ENCODE peak calls at places on chromosomes 13 and 19, in four cellular contexts. One of them, this sample, is unnamed.

GRCh38 chr19:14167594-14168138 is 31.3 kb upstream of the ASF1B start:
- DNase-seq in H1: no peak
- DNase-seq in H9: no peak
- DNase-seq in IMR-90: no peak
- DNase-seq in this sample: no peak

GRCh38 chr13:96089749-96090239 is at the start of gene HS6ST3:
- DNase-seq in H1: peak
- DNase-seq in H9: peak
- DNase-seq in IMR-90: no peak
- DNase-seq in this sample: peak

GRCh38 chr19:23547156-23547555 is 139.9 kb downstream of the ZNF675 start:
- DNase-seq in H1: no peak
- DNase-seq in H9: no peak
- DNase-seq in IMR-90: no peak
- DNase-seq in this sample: no peak

GRCh38 chr13:41107104-41107571 is 25.5 kb downstream of the KBTBD6 start:
- DNase-seq in H1: no peak
- DNase-seq in H9: peak
- DNase-seq in IMR-90: no peak
- DNase-seq in this sample: no peak

GRCh38 chr13:73341748-73342147 is 282.9 kb downstream of the KLF5 start:
- DNase-seq in H1: no peak
- DNase-seq in H9: peak
- DNase-seq in IMR-90: peak
- DNase-seq in this sample: peak

GRCh38 chr13:74301200-74302063 is 167.2 kb upstream of the KLF12 start:
- DNase-seq in H1: no peak
- DNase-seq in H9: no peak
- DNase-seq in IMR-90: peak
- DNase-seq in this sample: peak

GRCh38 chr19:45211751-45212381 is 33.3 kb downstream of the BLOC1S3 start:
- DNase-seq in H1: no peak
- DNase-seq in H9: no peak
- DNase-seq in IMR-90: no peak
- DNase-seq in this sample: no peak

GRCh38 chr13:24035411-24035810 is 125.1 kb upstream of the SPATA13 start:
- DNase-seq in H1: no peak
- DNase-seq in H9: no peak
- DNase-seq in IMR-90: no peak
- DNase-seq in this sample: no peak

GRCh38 chr13:99709134-99709533 is 207.9 kb downstream of the TM9SF2 start:
- DNase-seq in H1: no peak
- DNase-seq in H9: no peak
- DNase-seq in IMR-90: no peak
- DNase-seq in this sample: no peak

GRCh38 chr13:97999653-98000052 is 46.2 kb downstream of the IPO5 start:
- DNase-seq in H1: no peak
- DNase-seq in H9: no peak
- DNase-seq in IMR-90: no peak
- DNase-seq in this sample: no peak

GRCh38 chr13:30796833-30797601 is 61.7 kb downstream of the ALOX5AP start:
- DNase-seq in H1: no peak
- DNase-seq in H9: no peak
- DNase-seq in IMR-90: peak
- DNase-seq in this sample: peak

DNA sequence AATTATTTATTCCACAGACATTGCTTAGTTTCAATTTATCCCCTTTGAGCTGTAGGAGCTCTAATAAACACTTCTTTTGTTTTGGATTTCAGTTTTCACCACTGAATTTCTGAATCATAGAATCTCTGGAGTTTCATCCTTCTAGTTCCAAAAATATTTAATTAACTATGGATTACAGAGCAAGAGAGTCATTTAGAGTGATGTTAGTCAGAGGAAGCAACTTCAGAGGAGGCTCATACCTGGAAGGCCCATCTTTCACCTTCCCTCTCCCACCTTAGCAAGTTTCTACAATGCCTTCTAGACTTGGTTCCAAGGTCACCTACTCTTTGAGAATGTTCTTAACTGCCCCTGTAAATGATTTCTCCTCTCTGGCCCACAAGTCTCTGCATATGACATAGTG is 353.2 kb downstream of the SPRY2 start:
- DNase-seq in H1: no peak
- DNase-seq in H9: no peak
- DNase-seq in IMR-90: no peak
- DNase-seq in this sample: no peak
- H3K56ac ChIP-seq in H1: no peak
- H3K56ac ChIP-seq in H9: no peak
- H3K56ac ChIP-seq in IMR-90: no peak
- H3K56ac ChIP-seq in this sample: no peak

GRCh38 chr19:2343289-2343982 is 15.0 kb downstream of the SPPL2B start:
- DNase-seq in H1: no peak
- DNase-seq in H9: peak
- DNase-seq in IMR-90: no peak
- DNase-seq in this sample: no peak
- H3K18ac ChIP-seq in H1: no peak
- H3K18ac ChIP-seq in H9: no peak
- H3K18ac ChIP-seq in IMR-90: no peak
- H3K18ac ChIP-seq in this sample: no peak

GRCh38 chr19:4391701-4392543 is 8.4 kb downstream of the SH3GL1 start:
- DNase-seq in H1: no peak
- DNase-seq in H9: no peak
- DNase-seq in IMR-90: peak
- DNase-seq in this sample: no peak

GRCh38 chr19:4390862-4391693 is 9.3 kb downstream of the SH3GL1 start:
- DNase-seq in H1: no peak
- DNase-seq in H9: no peak
- DNase-seq in IMR-90: no peak
- DNase-seq in this sample: no peak

GRCh38 chr19:4389064-4389375 is 11.3 kb downstream of the SH3GL1 start:
- DNase-seq in H1: no peak
- DNase-seq in H9: no peak
- DNase-seq in IMR-90: no peak
- DNase-seq in this sample: no peak

GRCh38 chr19:4389511-4390016 is 10.8 kb downstream of the SH3GL1 start:
- DNase-seq in H1: no peak
- DNase-seq in H9: no peak
- DNase-seq in IMR-90: no peak
- DNase-seq in this sample: no peak

DNA sequence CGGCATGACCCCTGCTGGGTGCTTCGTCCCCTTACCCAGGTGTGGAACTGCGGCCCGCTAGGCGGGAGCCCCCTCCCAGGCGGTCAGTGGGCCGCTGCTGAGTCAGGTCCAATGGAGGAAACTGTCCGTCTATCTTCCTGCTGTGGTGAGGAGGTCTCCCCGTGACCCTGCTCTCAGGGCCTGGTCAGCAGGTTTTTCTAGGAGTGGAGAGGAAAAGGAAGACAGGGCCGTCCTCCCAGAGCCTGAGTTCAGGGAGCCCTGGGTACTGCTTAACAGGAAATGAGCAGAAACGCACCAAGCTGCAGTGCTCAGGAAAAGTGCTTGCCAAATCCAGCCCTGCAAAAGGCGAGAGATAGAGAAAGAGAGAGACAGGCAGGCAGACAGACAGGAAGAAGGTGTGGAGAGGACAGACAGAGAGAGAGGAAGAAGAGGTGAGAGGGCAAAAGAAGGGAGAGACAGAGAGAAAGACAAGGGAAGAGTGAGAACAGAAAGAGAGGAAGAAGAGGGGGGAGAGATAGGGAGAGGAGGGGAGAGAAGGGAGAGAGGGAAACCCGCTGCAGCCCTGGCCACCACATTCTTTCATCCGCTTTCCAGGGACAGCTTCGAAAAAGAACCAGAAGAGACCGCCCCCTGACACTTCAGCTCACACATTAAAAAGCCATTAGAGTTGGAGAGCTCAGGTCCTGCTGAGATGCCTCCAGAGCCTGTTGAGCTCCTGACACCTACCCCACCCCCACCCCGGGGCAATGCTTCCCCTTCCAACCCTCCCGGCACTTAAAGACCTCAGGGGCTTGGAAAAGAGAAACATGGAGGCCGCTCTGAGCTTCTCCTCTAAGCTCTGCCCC is 10.1 kb downstream of the SH3GL1 start:
- DNase-seq in H1: peak
- DNase-seq in H9: peak
- DNase-seq in IMR-90: peak
- DNase-seq in this sample: peak
- H2BK5ac ChIP-seq in H1: peak
- H2BK5ac ChIP-seq in H9: no peak
- H2BK5ac ChIP-seq in IMR-90: peak
- H2BK5ac ChIP-seq in this sample: peak

GRCh38 chr19:41322451-41322850 is 12.5 kb downstream of the CCDC97 start:
- DNase-seq in H1: no peak
- DNase-seq in H9: no peak
- DNase-seq in IMR-90: no peak
- DNase-seq in this sample: no peak
- H3K56ac ChIP-seq in H1: no peak
- H3K56ac ChIP-seq in H9: no peak
- H3K56ac ChIP-seq in IMR-90: peak
- H3K56ac ChIP-seq in this sample: peak

GRCh38 chr19:38726284-38726673 is 18.0 kb downstream of the CAPN12 start:
- DNase-seq in H1: no peak
- DNase-seq in H9: no peak
- DNase-seq in IMR-90: no peak
- DNase-seq in this sample: no peak

GRCh38 chr19:38727868-38728660 is 16.2 kb downstream of the CAPN12 start:
- DNase-seq in H1: no peak
- DNase-seq in H9: no peak
- DNase-seq in IMR-90: no peak
- DNase-seq in this sample: peak

GRCh38 chr19:38725469-38726283 is 18.6 kb downstream of the CAPN12 start:
- DNase-seq in H1: no peak
- DNase-seq in H9: no peak
- DNase-seq in IMR-90: no peak
- DNase-seq in this sample: no peak

GRCh38 chr19:38727306-38727867 is 16.9 kb downstream of the CAPN12 start:
- DNase-seq in H1: no peak
- DNase-seq in H9: no peak
- DNase-seq in IMR-90: no peak
- DNase-seq in this sample: no peak

GRCh38 chr19:38726761-38727301 is 17.4 kb downstream of the CAPN12 start:
- DNase-seq in H1: no peak
- DNase-seq in H9: no peak
- DNase-seq in IMR-90: no peak
- DNase-seq in this sample: no peak
- H3K18ac ChIP-seq in H1: no peak
- H3K18ac ChIP-seq in H9: no peak
- H3K18ac ChIP-seq in IMR-90: no peak
- H3K18ac ChIP-seq in this sample: no peak

GRCh38 chr13:20359335-20359734 is 127.2 kb upstream of the GJB6 start:
- DNase-seq in H1: no peak
- DNase-seq in H9: no peak
- DNase-seq in IMR-90: peak
- DNase-seq in this sample: no peak

GRCh38 chr13:20360041-20360491 is 127.9 kb upstream of the GJB6 start:
- DNase-seq in H1: no peak
- DNase-seq in H9: no peak
- DNase-seq in IMR-90: peak
- DNase-seq in this sample: no peak

GRCh38 chr13:20363162-20363561 is 131.0 kb upstream of the GJB6 start:
- DNase-seq in H1: no peak
- DNase-seq in H9: no peak
- DNase-seq in IMR-90: no peak
- DNase-seq in this sample: no peak

GRCh38 chr13:20362642-20363041 is 130.5 kb upstream of the GJB6 start:
- DNase-seq in H1: no peak
- DNase-seq in H9: no peak
- DNase-seq in IMR-90: no peak
- DNase-seq in this sample: no peak

GRCh38 chr13:20360835-20361412 is 128.8 kb upstream of the GJB6 start:
- DNase-seq in H1: no peak
- DNase-seq in H9: no peak
- DNase-seq in IMR-90: no peak
- DNase-seq in this sample: no peak
- H2BK5ac ChIP-seq in H1: no peak
- H2BK5ac ChIP-seq in H9: no peak
- H2BK5ac ChIP-seq in IMR-90: no peak
- H2BK5ac ChIP-seq in this sample: no peak

GRCh38 chr13:35478384-35479222 is 2.1 kb upstream of the MAB21L1 start:
- DNase-seq in H1: no peak
- DNase-seq in H9: peak
- DNase-seq in IMR-90: no peak
- DNase-seq in this sample: peak

GRCh38 chr13:35479223-35479536 is 2.7 kb upstream of the MAB21L1 start:
- DNase-seq in H1: no peak
- DNase-seq in H9: peak
- DNase-seq in IMR-90: no peak
- DNase-seq in this sample: peak

GRCh38 chr13:35481777-35482176 is 5.3 kb upstream of the MAB21L1 start:
- DNase-seq in H1: no peak
- DNase-seq in H9: no peak
- DNase-seq in IMR-90: no peak
- DNase-seq in this sample: no peak

GRCh38 chr13:35475960-35476943 is at the start of gene MAB21L1:
- DNase-seq in H1: no peak
- DNase-seq in H9: no peak
- DNase-seq in IMR-90: peak
- DNase-seq in this sample: peak

DNA sequence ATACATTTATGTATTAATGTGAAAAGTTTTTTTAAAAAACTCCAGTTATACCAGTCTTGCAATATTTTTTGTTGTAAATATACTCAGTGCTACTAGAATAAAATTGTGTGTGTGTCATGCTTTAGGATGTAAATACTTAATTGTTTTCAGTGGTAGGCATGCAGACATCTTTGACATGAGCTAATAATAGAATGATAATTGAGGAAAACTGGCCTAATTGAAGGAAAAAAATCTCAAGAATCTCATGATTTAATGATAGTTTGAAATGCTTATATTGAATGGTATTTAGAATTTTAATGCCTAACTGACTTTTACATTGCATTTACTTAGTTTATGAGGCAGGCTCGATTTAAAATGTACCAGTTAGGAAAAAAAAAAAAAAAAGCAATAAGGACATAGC is 3.2 kb upstream of the MAB21L1 start:
- DNase-seq in H1: no peak
- DNase-seq in H9: no peak
- DNase-seq in IMR-90: no peak
- DNase-seq in this sample: no peak
- H3K56ac ChIP-seq in H1: no peak
- H3K56ac ChIP-seq in H9: no peak
- H3K56ac ChIP-seq in IMR-90: no peak
- H3K56ac ChIP-seq in this sample: no peak

GRCh38 chr19:5864725-5865486 is 5.4 kb downstream of the FUT5 start:
- DNase-seq in H1: no peak
- DNase-seq in H9: no peak
- DNase-seq in IMR-90: no peak
- DNase-seq in this sample: peak

GRCh38 chr19:5865772-5866171 is 4.6 kb downstream of the FUT5 start:
- DNase-seq in H1: no peak
- DNase-seq in H9: no peak
- DNase-seq in IMR-90: no peak
- DNase-seq in this sample: no peak

GRCh38 chr19:5870986-5871394 is 650 bp upstream of the FUT5 start:
- DNase-seq in H1: no peak
- DNase-seq in H9: no peak
- DNase-seq in IMR-90: no peak
- DNase-seq in this sample: no peak

GRCh38 chr19:5864013-5864720 is 6.2 kb downstream of the FUT5 start:
- DNase-seq in H1: no peak
- DNase-seq in H9: no peak
- DNase-seq in IMR-90: no peak
- DNase-seq in this sample: no peak

GRCh38 chr19:5867201-5868136 is 2.9 kb downstream of the FUT5 start:
- DNase-seq in H1: no peak
- DNase-seq in H9: no peak
- DNase-seq in IMR-90: no peak
- DNase-seq in this sample: no peak
- H3K18ac ChIP-seq in H1: no peak
- H3K18ac ChIP-seq in H9: no peak
- H3K18ac ChIP-seq in IMR-90: no peak
- H3K18ac ChIP-seq in this sample: no peak

This sample was measured in mesendoderm.